ENCODE peak calls at places on chromosomes 6 and 20, in seven cellular contexts. X is GM23338, A is A549, U is HepG2, O is GM12878, S is HL-60, R is HCT116. D is an unnamed sample.

GRCh38 chr6:75171151-75171550 is 34.7 kb downstream of the COL12A1 start:
- DNase-seq in X (no peak), S (no peak), A (no peak), U (no peak), R (no peak), O (no peak), D (no peak)

GRCh38 chr6:109349419-109349987 is 32.8 kb downstream of the CD164 start:
- DNase-seq in R (no peak), X (no peak), A (peak; percentile 58), S (no peak), O (no peak), U (peak; percentile 23), D (no peak)

GRCh38 chr6:26389349-26389799 is 6.5 kb downstream of the BTN2A2 start:
- DNase-seq in O (no peak), X (peak; percentile 19), A (peak; percentile 25), S (peak; percentile 92), R (no peak), U (no peak), D (no peak)

GRCh38 chr20:61753987-61754956 is 311.4 kb downstream of the TAF4 start:
- DNase-seq in S (no peak), O (no peak), A (no peak), X (no peak), U (no peak), R (no peak), D (no peak)

GRCh38 chr6:13615802-13616140 is 636 bp downstream of the NOL7 start:
- DNase-seq in R (no peak), O (no peak), A (no peak), U (no peak), X (peak; percentile 56), S (no peak), D (no peak)

GRCh38 chr6:19723533-19723932 is 113.6 kb upstream of the ID4 start:
- DNase-seq in U (no peak), S (no peak), R (no peak), A (peak; percentile 36), X (no peak), O (no peak), D (no peak)

GRCh38 chr6:163085861-163086562 is 328.5 kb upstream of the QKI start:
- DNase-seq in X (no peak), O (no peak), S (no peak), R (no peak), A (no peak), U (no peak), D (no peak)

GRCh38 chr6:71334768-71335167 is 46.2 kb downstream of the OGFRL1 start:
- DNase-seq in O (no peak), A (no peak), X (no peak), U (no peak), R (no peak), S (no peak), D (no peak)

GRCh38 chr6:111057074-111057752 is 30.1 kb upstream of the SLC16A10 start:
- DNase-seq in U (peak; percentile 32), R (peak; percentile 50), S (peak; percentile 25), A (peak; percentile 59), O (no peak), X (peak; percentile 73), D (peak; percentile 47)

GRCh38 chr20:1870792-1871550 is 24.2 kb upstream of the SIRPA start:
- DNase-seq in A (no peak), S (peak; percentile 92), U (no peak), X (no peak), R (no peak), O (peak; percentile 71), D (no peak)

GRCh38 chr20:45857114-45857835 is at the start of the genes ACOT8 and ZSWIM3:
- DNase-seq in O (peak; percentile 100), S (peak; percentile 99), U (peak; percentile 100), X (peak; percentile 100), R (peak; percentile 100), A (peak; percentile 100), D (peak; percentile 99)

DNA sequence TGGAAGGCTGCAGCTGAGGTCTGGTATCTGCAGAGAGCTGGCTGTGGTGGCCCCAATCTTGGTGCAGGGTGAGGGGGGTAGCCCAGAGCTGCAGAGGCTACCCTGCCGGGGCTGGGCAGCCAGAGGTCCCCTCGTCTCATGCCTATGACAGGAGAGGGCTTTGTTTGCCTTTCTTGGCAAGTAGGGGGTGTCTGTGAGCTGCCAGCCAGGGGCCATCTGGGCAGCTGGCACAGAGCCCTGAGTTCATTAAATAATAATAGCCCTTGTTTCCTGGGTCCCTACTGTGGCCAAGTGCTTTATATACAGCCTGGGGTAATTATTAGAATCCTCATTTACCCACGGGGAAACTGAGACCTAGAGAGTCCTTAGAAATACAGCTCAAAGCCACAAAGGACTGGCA is 66.6 kb downstream of the EZR start:
- DNase-seq in S (no peak), A (no peak), R (no peak), X (peak; percentile 48), U (no peak), O (no peak), D (no peak)
- TF ChIP-seq CTCF in S (no peak), A (no peak), R (no peak), X (peak; percentile 56), U (no peak), O (no peak), D (no peak)

GRCh38 chr6:148492654-148493290 is 150.1 kb downstream of the SASH1 start:
- DNase-seq in S (no peak), R (no peak), X (no peak), U (no peak), O (no peak), A (no peak), D (no peak)
- TF ChIP-seq REST in S (no peak), R (no peak), X (no peak), U (no peak), O (no peak), A (no peak), D (no peak)

GRCh38 chr20:4815618-4816017 is 93.9 kb downstream of the PRND start:
- DNase-seq in U (no peak), A (no peak), S (no peak), R (no peak), O (no peak), X (no peak), D (no peak)
- H3K27ac ChIP-seq in U (no peak overlapping the region), A (peak overlapping the region; percentile 84), S (peak overlapping the region; percentile 99), R (no peak overlapping the region), O (peak overlapping the region; percentile 98), X (no peak overlapping the region), D (no peak overlapping the region)

GRCh38 chr6:31870385-31870921 is 7.8 kb upstream of the NEU1 start:
- DNase-seq in O (no peak), X (peak; percentile 66), U (no peak), R (no peak), S (no peak), A (no peak), D (no peak)
- TF ChIP-seq CTCF in O (no peak), X (peak; percentile 66), U (peak; percentile 63), R (no peak), S (peak; percentile 2), A (no peak), D (no peak)

DNA sequence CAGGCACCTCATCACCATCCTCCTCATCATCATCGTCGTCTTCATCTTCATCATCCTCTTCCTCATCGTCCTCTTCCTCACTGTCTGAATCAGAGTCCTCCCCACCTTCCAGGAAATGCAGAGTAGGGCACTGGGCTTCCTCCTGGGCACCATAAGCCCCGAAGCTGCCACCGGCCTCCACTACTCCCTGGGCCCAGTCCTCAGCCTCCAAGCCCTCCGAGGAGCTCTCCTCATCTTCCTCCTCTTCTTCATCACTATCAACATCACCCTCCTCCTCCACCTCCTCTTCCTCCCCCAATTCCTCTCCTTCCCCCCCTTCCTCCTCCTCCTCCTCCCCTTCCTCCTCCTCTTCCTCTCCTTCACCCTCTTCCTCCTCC is 1.7 kb downstream of the CENPB start:
- DNase-seq in A (no peak), X (no peak), O (no peak), S (no peak), R (no peak), U (no peak), D (no peak)
- TF ChIP-seq REST in A (no peak), X (no peak), O (no peak), S (no peak), R (no peak), U (no peak), D (no peak)

DNA sequence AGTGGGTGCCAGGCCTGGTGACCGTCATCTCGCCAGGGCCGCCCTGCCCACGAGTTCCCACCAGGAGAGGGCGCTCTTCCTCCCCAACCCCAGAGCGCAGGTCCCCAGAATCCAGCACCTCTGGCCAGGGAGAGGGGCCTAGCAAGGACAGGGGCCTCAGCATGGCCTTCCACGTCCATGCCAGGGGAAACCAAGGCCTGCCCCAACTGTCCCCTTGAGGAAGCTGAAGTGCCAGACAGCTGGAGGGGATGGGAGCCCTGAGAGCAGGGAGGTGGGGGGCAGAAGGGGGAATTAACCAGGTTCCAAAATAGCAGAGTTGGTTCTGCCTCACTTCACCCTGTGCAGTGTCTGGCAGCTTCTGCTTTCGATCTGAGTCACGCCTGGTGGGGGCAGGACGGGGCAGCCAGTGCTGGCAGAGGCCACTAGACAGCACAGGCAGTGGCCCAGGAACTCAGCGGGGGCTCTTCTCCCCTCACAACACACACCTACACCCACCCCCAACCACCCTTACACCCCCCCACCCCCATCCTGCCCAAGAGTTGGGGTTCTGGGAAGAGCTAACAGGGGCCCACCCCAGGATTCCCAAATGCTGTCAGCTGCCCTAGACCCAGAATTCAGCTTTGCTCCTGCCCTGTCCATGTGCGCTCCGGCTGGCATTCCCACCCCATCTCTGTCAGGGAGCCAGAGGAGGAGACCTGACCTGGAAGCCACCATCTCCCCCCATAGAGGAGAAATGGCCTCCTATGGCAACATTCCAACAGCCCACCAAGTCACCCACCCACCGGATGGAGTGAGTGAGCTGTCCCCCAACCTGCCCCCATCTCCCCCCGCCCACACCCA is 29.2 kb downstream of the TFEB start:
- DNase-seq in S (peak; percentile 74), U (peak; percentile 67), R (no peak), O (peak; percentile 87), A (peak; percentile 69), X (peak; percentile 84), D (peak; percentile 17)
- H3K27ac ChIP-seq in S (peak overlapping the region; percentile 24), U (no peak overlapping the region), R (peak overlapping the region; percentile 40), O (peak overlapping the region; percentile 99), A (peak overlapping the region; percentile 97), X (no peak overlapping the region), D (no peak overlapping the region)

D was measured in Panc1.